ENCODE peak calls at places on chromosomes 7 and 10, in seven cellular contexts. M is GM23338, N is brain microvascular endothelial cell, X is fibroblast of pulmonary artery, T is AG04449, V is choroid plexus epithelial cell, R is adrenal gland. E is an unnamed sample.

GRCh38 chr10:126734957-126735356 is 64.5 kb upstream of the C10orf90 start:
- DNase-seq in M (no peak), N (no peak), X (no peak), T (no peak), V (no peak), R (no peak), E (no peak)

GRCh38 chr7:54960517-54960916 is 58.3 kb upstream of the EGFR start:
- DNase-seq in M (no peak), N (peak; percentile 40), X (peak; percentile 64), T (no peak), V (peak; percentile 16), R (no peak), E (no peak)

GRCh38 chr7:138120140-138120827 is 44.0 kb downstream of the AKR1D1 start:
- DNase-seq in M (no peak), N (no peak), X (no peak), T (no peak), V (no peak), R (no peak), E (no peak)

GRCh38 chr10:110522365-110522988 is 24.8 kb downstream of the DUSP5 start:
- DNase-seq in M (no peak), N (no peak), X (peak; percentile 16), T (no peak), V (peak; percentile 50), R (no peak), E (no peak)

GRCh38 chr7:151310578-151310977 is 31.0 kb upstream of the NUB1 start:
- DNase-seq in M (no peak), N (no peak), X (peak; percentile 30), T (no peak), V (peak; percentile 53), R (peak; percentile 45), E (no peak)

GRCh38 chr10:101451589-101452190 is 97.7 kb downstream of the BTRC start:
- DNase-seq in M (no peak), N (no peak), X (no peak), T (no peak), V (no peak), R (no peak), E (no peak)

GRCh38 chr7:45663965-45664623 is 89.9 kb downstream of the ADCY1 start:
- DNase-seq in M (no peak), N (no peak), X (no peak), T (no peak), V (no peak), R (peak; percentile 54), E (no peak)

GRCh38 chr10:121263407-121263783 is 334.8 kb downstream of the FGFR2 start:
- DNase-seq in M (no peak), N (no peak), X (no peak), T (no peak), V (no peak), R (no peak), E (no peak)

GRCh38 chr7:27166475-27167169 is 1.3 kb upstream of the HOXA9 start:
- DNase-seq in M (peak; percentile 53), N (no peak), X (no peak), T (no peak), V (no peak), R (no peak), E (no peak)

GRCh38 chr10:101221479-101222246 is 7.6 kb downstream of the LBX1 start:
- DNase-seq in M (no peak), N (no peak), X (no peak), T (no peak), V (no peak), R (no peak), E (no peak)

GRCh38 chr10:7950981-7951847 is 103.3 kb upstream of the GATA3 start:
- DNase-seq in M (no peak), N (no peak), X (peak; percentile 20), T (no peak), V (peak; percentile 37), R (no peak), E (no peak)

GRCh38 chr10:6135039-6135438 is 46.2 kb downstream of the RBM17 start:
- DNase-seq in M (no peak), N (no peak), X (no peak), T (no peak), V (no peak), R (no peak), E (no peak)

GRCh38 chr7:129238546-129238945 is 13.7 kb downstream of the AHCYL2 start:
- DNase-seq in M (no peak), N (no peak), X (no peak), T (no peak), V (no peak), R (no peak), E (no peak)

GRCh38 chr10:73655257-73655989 is 406 bp downstream of the SYNPO2L start:
- DNase-seq in M (no peak), N (no peak), X (no peak), T (no peak), V (no peak), R (peak; percentile 28), E (no peak)

GRCh38 chr10:126398924-126399323 is 10.6 kb upstream of the ADAM12 start:
- DNase-seq in M (no peak), N (no peak), X (no peak), T (no peak), V (no peak), R (no peak), E (no peak)

GRCh38 chr10:71857934-71858890 is 7.2 kb upstream of the PSAP start:
- DNase-seq in M (no peak), N (no peak), X (no peak), T (no peak), V (no peak), R (peak; percentile 77), E (no peak)

GRCh38 chr10:96910488-96911395 is 78.6 kb downstream of the LCOR start:
- DNase-seq in M (peak; percentile 78), N (peak; percentile 39), X (peak; percentile 56), T (no peak), V (peak; percentile 63), R (no peak), E (no peak)

GRCh38 chr10:61742812-61743211 is 80.1 kb downstream of the CABCOCO1 start:
- DNase-seq in M (no peak), N (no peak), X (no peak), T (no peak), V (peak; percentile 42), R (no peak), E (no peak)

GRCh38 chr7:129315916-129316315 is 91.1 kb downstream of the AHCYL2 start:
- DNase-seq in M (no peak), N (no peak), X (peak; percentile 10), T (no peak), V (no peak), R (no peak), E (no peak)

GRCh38 chr10:3785849-3786290 is 861 bp upstream of the KLF6 start:
- DNase-seq in M (peak; percentile 62), N (no peak), X (peak; percentile 62), T (no peak), V (peak; percentile 69), R (peak; percentile 60), E (no peak)

GRCh38 chr7:136869006-136869961 is 832 bp downstream of the CHRM2 start:
- DNase-seq in M (peak; percentile 59), N (no peak), X (no peak), T (no peak), V (peak; percentile 31), R (no peak), E (no peak)

GRCh38 chr7:16708980-16709379 is 44.6 kb upstream of the TSPAN13 start:
- DNase-seq in M (peak; percentile 15), N (peak; percentile 99), X (peak; percentile 86), T (peak; percentile 98), V (peak; percentile 96), R (peak; percentile 71), E (peak; percentile 94)

GRCh38 chr7:111370002-111370401 is 192.3 kb downstream of the IMMP2L start:
- DNase-seq in M (no peak), N (no peak), X (no peak), T (no peak), V (no peak), R (no peak), E (no peak)

GRCh38 chr10:103652599-103653281 is 159.2 kb downstream of the NEURL1 start:
- DNase-seq in M (no peak), N (no peak), X (no peak), T (no peak), V (no peak), R (no peak), E (no peak)

GRCh38 chr10:131974034-131974817 is 7.5 kb downstream of the BNIP3 start:
- DNase-seq in M (no peak), N (no peak), X (no peak), T (no peak), V (no peak), R (no peak), E (no peak)

GRCh38 chr7:28900311-28900710 is 57.8 kb downstream of the TRIL start:
- DNase-seq in M (no peak), N (no peak), X (no peak), T (no peak), V (no peak), R (no peak), E (no peak)

DNA sequence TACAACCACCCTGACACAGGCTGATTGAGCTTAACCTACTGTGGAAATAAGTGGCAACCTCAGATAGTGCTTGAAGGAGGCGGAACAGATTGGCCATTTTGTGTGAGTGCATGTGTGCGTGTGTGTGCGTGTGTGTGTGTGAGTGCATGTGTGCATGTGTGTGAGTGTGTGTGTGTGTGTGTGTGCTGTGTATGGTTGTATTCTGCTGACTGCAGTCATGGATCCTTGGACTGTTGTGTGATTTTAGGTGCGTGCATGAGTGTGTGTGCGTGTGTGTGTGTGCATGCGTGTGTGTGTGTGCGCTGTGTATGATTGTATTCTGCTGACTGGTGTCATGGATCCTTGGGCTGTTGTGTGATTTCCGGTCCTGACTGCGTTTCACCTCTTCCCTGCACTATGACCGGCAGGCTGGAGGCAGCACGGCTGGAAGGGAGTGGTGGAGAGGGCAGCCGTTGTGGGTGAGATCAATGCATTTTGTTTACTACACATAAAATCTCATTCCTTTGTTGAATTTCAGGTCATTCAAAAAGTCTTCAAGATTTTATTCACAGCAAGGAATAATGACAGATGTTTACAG is 6.3 kb downstream of the IQCE start:
- DNase-seq in M (no peak), N (no peak), X (no peak), T (no peak), V (peak; percentile 15), R (no peak), E (no peak)
- H3K4me3 ChIP-seq in M (no peak overlapping the region), N (no peak overlapping the region), X (no peak overlapping the region), T (no peak overlapping the region), V (no peak overlapping the region), R (no peak overlapping the region), E (no peak overlapping the region)

GRCh38 chr7:104252409-104253134 is 44.8 kb upstream of the ORC5 start:
- DNase-seq in M (peak; percentile 56), N (peak; percentile 20), X (peak; percentile 22), T (no peak), V (peak; percentile 18), R (no peak), E (no peak)
- TF ChIP-seq CTCF in M (peak; percentile 46), N (peak; percentile 34), X (peak; percentile 24), T (peak; percentile 1), V (peak; percentile 31), R (no peak), E (peak; percentile 13)

GRCh38 chr10:12332572-12333381 is 16.6 kb upstream of the CAMK1D start:
- DNase-seq in M (no peak), N (peak; percentile 52), X (peak; percentile 4), T (no peak), V (peak; percentile 32), R (peak; percentile 64), E (no peak)
- H3K4me3 ChIP-seq in M (no peak overlapping the region), N (no peak overlapping the region), X (no peak overlapping the region), T (no peak overlapping the region), V (no peak overlapping the region), R (no peak overlapping the region), E (no peak overlapping the region)

DNA sequence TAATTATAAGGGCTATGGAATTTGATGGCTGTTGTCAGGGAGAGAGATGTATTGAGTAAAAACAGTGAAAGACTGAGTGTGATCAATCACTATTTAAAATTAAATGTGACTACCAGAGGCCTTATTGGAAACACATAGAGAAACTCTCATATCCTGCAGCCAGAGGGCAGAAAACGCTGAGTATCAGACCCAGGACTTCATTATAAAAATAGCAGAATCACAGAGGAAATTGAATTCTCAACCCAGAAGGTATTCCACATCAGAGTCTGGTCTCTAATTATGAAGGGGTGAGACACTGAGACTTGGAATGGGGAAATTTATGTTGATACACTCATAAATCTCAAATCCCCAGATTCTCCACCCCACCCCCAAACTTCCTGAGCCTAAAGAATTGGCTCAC is 69.5 kb upstream of the IL6 start:
- DNase-seq in M (no peak), N (no peak), X (no peak), T (no peak), V (peak; percentile 50), R (no peak), E (no peak)
- TF ChIP-seq CTCF in M (peak; percentile 55), N (peak; percentile 36), X (peak; percentile 12), T (no peak), V (peak; percentile 51), R (no peak), E (no peak)

E was measured in astrocyte of the cerebellum.